ENCODE peak calls at places on chromosomes 2 and 18, in five cellular contexts. E is RWPE1; Q is activated CD8-positive, alpha-beta memory T cell treated with anti-CD3 and anti-CD28 coated beads, Interleukin-2, amount 50 U/mL, for 4 hours; Z is midbrain; O is right atrium auricular region. T is an unnamed sample.

GRCh38 chr18:10560457-10561045 is 34.7 kb downstream of the NAPG start:
- DNase-seq in E (peak), Q (peak), Z (peak), O (peak), T (peak)

GRCh38 chr2:28342081-28342967 is 50.3 kb upstream of the FOSL2 start:
- DNase-seq in E (no peak), Q (no peak), Z (no peak), O (peak), T (peak)

GRCh38 chr2:84847326-84848050 is 33.4 kb downstream of the TRABD2A start:
- DNase-seq in E (no peak), Q (no peak), Z (no peak), O (no peak), T (no peak)

GRCh38 chr2:108691447-108691846 is 27.8 kb upstream of the RANBP2 start:
- DNase-seq in E (no peak), Q (no peak), Z (no peak), O (no peak), T (no peak)

GRCh38 chr2:62309465-62310091 is 113.7 kb downstream of the B3GNT2 start:
- DNase-seq in E (no peak), Q (peak), Z (no peak), O (no peak), T (peak)

GRCh38 chr18:24799176-24799575 is 338.7 kb downstream of the HRH4 start:
- DNase-seq in E (no peak), Q (no peak), Z (no peak), O (no peak), T (no peak)

GRCh38 chr2:141506116-141506515 is 624.7 kb downstream of the LRP1B start:
- DNase-seq in E (no peak), Q (no peak), Z (no peak), O (no peak), T (no peak)

GRCh38 chr2:114548151-114548550 is 105.7 kb downstream of the DPP10 start:
- DNase-seq in E (no peak), Q (no peak), Z (no peak), O (no peak), T (no peak)

GRCh38 chr18:13241083-13241892 is 22.7 kb downstream of the LDLRAD4 start:
- DNase-seq in E (no peak), Q (no peak), Z (no peak), O (no peak), T (no peak)

GRCh38 chr2:233418761-233419625 is 64.7 kb downstream of the DGKD start:
- DNase-seq in E (peak), Q (peak), Z (no peak), O (peak), T (peak)

GRCh38 chr2:44753552-44754285 is 187.8 kb upstream of the SIX3 start:
- DNase-seq in E (no peak), Q (no peak), Z (no peak), O (no peak), T (peak)

GRCh38 chr2:54673501-54673998 is 49.9 kb upstream of the EML6 start:
- DNase-seq in E (peak), Q (no peak), Z (no peak), O (peak), T (peak)

GRCh38 chr2:204948364-204948763 is 403.1 kb downstream of the PARD3B start:
- DNase-seq in E (no peak), Q (no peak), Z (no peak), O (no peak), T (no peak)

GRCh38 chr2:120398051-120398960 is 52.4 kb downstream of the INHBB start:
- DNase-seq in E (no peak), Q (no peak), Z (no peak), O (no peak), T (no peak)

GRCh38 chr2:161160226-161161073 is at the start of gene TANK:
- DNase-seq in E (peak), Q (peak), Z (peak), O (peak), T (peak)

GRCh38 chr2:24317491-24317920 is 42.8 kb downstream of the ITSN2 start:
- DNase-seq in E (peak), Q (no peak), Z (no peak), O (no peak), T (peak)

GRCh38 chr2:169448865-169449264 is 30.4 kb upstream of the BBS5 start:
- DNase-seq in E (no peak), Q (no peak), Z (no peak), O (no peak), T (no peak)

GRCh38 chr2:180979086-180979934 is 1.1 kb upstream of the UBE2E3 start:
- DNase-seq in E (no peak), Q (no peak), Z (no peak), O (no peak), T (peak)

GRCh38 chr2:237483018-237483731 is 3.9 kb upstream of the MLPH start:
- DNase-seq in E (no peak), Q (no peak), Z (no peak), O (no peak), T (peak)

GRCh38 chr2:37982147-37982582 is 57.1 kb downstream of the RMDN2 start:
- DNase-seq in E (peak), Q (peak), Z (peak), O (peak), T (peak)

GRCh38 chr2:221389421-221389820 is 182.7 kb downstream of the EPHA4 start:
- DNase-seq in E (no peak), Q (no peak), Z (no peak), O (no peak), T (no peak)

GRCh38 chr2:10478298-10478625 is 30.1 kb upstream of the ODC1 start:
- DNase-seq in E (no peak), Q (no peak), Z (no peak), O (no peak), T (no peak)

GRCh38 chr2:233820766-233821105 is 33.6 kb downstream of the HJURP start:
- DNase-seq in E (no peak), Q (no peak), Z (no peak), O (no peak), T (no peak)

T was measured in fibroblast of villous mesenchyme.